ENCODE peak calls at places on chromosomes 2 and 18, in eight cellular contexts. F, E, H, V, D, K, T and Z are unnamed samples.

GRCh38 chr2:71070294-71071025 is 2.0 kb downstream of the NAGK start:
- DNase-seq in F (peak), K (no peak), H (no peak), T (no peak), V (peak), E (no peak), D (no peak), Z (no peak)

GRCh38 chr2:226761195-226761583 is 38.4 kb downstream of the IRS1 start:
- DNase-seq in T (no peak), H (no peak), K (no peak), V (no peak), D (no peak), E (no peak), F (no peak), Z (no peak)

GRCh38 chr2:40458271-40458794 is 6.4 kb upstream of the SLC8A1 start:
- DNase-seq in K (no peak), V (no peak), E (no peak), D (peak), H (no peak), T (no peak), F (no peak), Z (no peak)

GRCh38 chr2:37244017-37244416 is 12.6 kb downstream of the NDUFAF7 start:
- DNase-seq in E (no peak), D (no peak), F (peak), H (no peak), T (no peak), V (no peak), K (no peak), Z (no peak)

GRCh38 chr2:28430377-28430765 is 37.7 kb downstream of the FOSL2 start:
- DNase-seq in K (no peak), E (no peak), T (no peak), D (no peak), H (no peak), F (no peak), V (no peak), Z (no peak)

GRCh38 chr2:157182204-157182709 is 75.2 kb upstream of the GALNT5 start:
- DNase-seq in K (no peak), F (no peak), V (no peak), H (no peak), T (no peak), E (no peak), D (peak), Z (no peak)

GRCh38 chr2:64094663-64095382 is 49.4 kb downstream of the PELI1 start:
- DNase-seq in T (no peak), K (no peak), F (no peak), E (no peak), D (no peak), V (no peak), H (no peak), Z (no peak)

GRCh38 chr2:69013123-69013836 is at the start of gene ANTXR1:
- DNase-seq in F (no peak), D (peak), T (peak), K (peak), V (peak), E (peak), H (no peak), Z (peak)

GRCh38 chr2:217220228-217221013 is 360.6 kb upstream of the TNP1 start:
- DNase-seq in H (no peak), F (peak), V (peak), K (no peak), T (peak), D (no peak), E (no peak), Z (no peak)

GRCh38 chr2:177669625-177670330 is 277.2 kb downstream of the AGPS start:
- DNase-seq in E (no peak), D (no peak), T (no peak), V (no peak), H (no peak), F (no peak), K (no peak), Z (no peak)

GRCh38 chr18:23856466-23857175 is 157.9 kb upstream of the TTC39C start:
- DNase-seq in T (no peak), E (no peak), F (no peak), D (no peak), H (no peak), K (peak), V (no peak), Z (no peak)

GRCh38 chr2:69957970-69958369 is 3.5 kb downstream of the ASPRV1 start:
- DNase-seq in D (no peak), F (no peak), H (no peak), K (no peak), T (no peak), V (no peak), E (no peak), Z (no peak)

GRCh38 chr2:159098815-159099455 is 130.5 kb downstream of the TANC1 start:
- DNase-seq in E (no peak), F (peak), K (no peak), V (no peak), D (peak), T (no peak), H (no peak), Z (no peak)

GRCh38 chr2:25825238-25825637 is 53.0 kb downstream of the ASXL2 start:
- DNase-seq in F (peak), V (no peak), E (no peak), D (no peak), K (no peak), H (no peak), T (no peak), Z (no peak)

GRCh38 chr18:10140928-10141327 is 227.1 kb downstream of the VAPA start:
- DNase-seq in T (no peak), V (peak), D (peak), F (no peak), E (no peak), H (no peak), K (no peak), Z (peak)

GRCh38 chr2:239260546-239261327 is 140.1 kb downstream of the HDAC4 start:
- DNase-seq in E (peak), V (no peak), F (no peak), D (no peak), K (no peak), H (peak), T (no peak), Z (no peak)

GRCh38 chr2:190791347-190791982 is 89.2 kb upstream of the GLS start:
- DNase-seq in D (peak), T (peak), V (peak), E (no peak), K (peak), H (no peak), F (no peak), Z (peak)

GRCh38 chr2:104438481-104438880 is 415.4 kb upstream of the POU3F3 start:
- DNase-seq in T (no peak), K (no peak), F (no peak), V (no peak), E (no peak), H (no peak), D (no peak), Z (no peak)

GRCh38 chr2:104447831-104448434 is 406.0 kb upstream of the POU3F3 start:
- DNase-seq in F (no peak), K (no peak), T (no peak), V (no peak), D (no peak), H (no peak), E (no peak), Z (no peak)

GRCh38 chr2:104444392-104444791 is 409.5 kb upstream of the POU3F3 start:
- DNase-seq in K (no peak), F (no peak), T (no peak), E (no peak), V (no peak), D (peak), H (no peak), Z (no peak)

GRCh38 chr2:104444840-104445239 is 409.1 kb upstream of the POU3F3 start:
- DNase-seq in K (no peak), F (no peak), H (no peak), E (no peak), V (no peak), D (no peak), T (no peak), Z (no peak)

GRCh38 chr2:104443137-104443536 is 410.8 kb upstream of the POU3F3 start:
- DNase-seq in V (no peak), K (no peak), D (no peak), H (no peak), F (no peak), E (no peak), T (no peak), Z (no peak)
- TF ChIP-seq CTCF in V (no peak), K (no peak), D (no peak), H (no peak), F (no peak), E (no peak), T (no peak), Z (no peak)

DNA sequence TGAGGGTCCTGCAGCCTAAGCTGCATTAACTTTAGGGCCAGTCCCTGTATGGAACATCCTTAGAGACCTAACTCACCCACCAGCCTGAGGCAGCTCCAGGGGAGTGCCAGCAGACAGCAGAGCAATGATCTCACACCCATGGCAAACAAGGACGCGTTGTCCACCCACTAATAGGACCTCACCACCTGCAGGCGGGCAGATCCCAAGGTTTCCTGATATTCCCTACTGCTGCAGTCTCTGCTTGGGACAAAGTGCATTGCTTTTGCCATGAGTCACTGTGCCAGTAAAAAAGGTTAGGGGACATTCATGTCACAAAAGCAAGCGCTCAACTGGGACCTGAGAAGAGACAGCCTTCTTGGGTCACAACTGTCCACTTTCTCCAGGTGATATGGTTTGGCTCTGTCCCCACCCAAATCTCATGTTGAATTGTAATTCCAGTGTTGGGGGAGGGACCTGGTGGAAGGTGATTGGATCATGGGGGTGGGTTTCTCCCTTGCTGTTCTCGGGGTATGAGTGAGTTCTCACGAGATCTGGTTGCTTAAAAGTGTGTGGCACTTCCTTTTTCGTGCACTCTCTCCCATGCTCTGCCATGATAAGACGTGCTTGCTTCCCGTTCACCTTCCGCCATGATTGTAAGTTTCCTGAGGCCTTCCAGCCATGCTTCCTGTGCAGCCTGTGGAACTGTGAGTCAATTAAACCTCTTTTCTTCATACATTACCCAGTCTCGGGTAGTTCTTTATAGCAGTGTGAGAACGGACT is 160.2 kb downstream of the MIB1 start:
- DNase-seq in K (no peak), E (no peak), T (no peak), F (no peak), D (no peak), H (no peak), V (no peak), Z (no peak)
- H3K4me3 ChIP-seq in K (no peak), E (no peak), T (no peak), F (no peak), D (no peak), H (no peak), V (no peak), Z (no peak)

DNA sequence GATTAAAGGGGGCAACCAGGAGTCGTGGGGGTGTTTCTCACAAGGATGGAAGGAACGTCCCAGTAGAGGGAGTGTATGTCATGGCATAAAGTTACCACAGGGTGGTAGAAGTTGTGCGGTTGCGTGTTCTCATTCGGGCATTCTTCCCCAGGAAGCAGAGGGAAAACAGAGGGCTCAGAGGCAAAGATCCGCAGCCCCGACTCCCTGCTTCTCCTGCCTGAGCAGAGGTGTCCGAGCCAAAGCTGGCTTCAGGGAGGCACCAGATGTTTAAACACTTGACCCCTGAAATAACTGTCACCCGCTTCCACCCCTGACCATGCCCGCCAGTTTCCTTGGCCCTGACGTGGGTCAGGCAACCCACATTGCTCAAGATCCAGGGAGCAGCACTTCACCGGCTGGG is 83.7 kb downstream of the EN1 start:
- DNase-seq in H (no peak), D (peak), F (no peak), V (peak), E (no peak), T (no peak), K (no peak), Z (no peak)
- TF ChIP-seq CTCF in H (peak), D (peak), F (no peak), V (peak), E (no peak), T (no peak), K (peak), Z (no peak)

GRCh38 chr2:188158337-188159100 is 133.2 kb upstream of the GULP1 start:
- DNase-seq in D (no peak), F (no peak), K (no peak), V (peak), H (no peak), E (no peak), T (no peak), Z (no peak)

GRCh38 chr2:188159484-188159883 is 132.2 kb upstream of the GULP1 start:
- DNase-seq in E (no peak), T (no peak), H (no peak), V (no peak), D (no peak), F (no peak), K (no peak), Z (no peak)
- H3K4me3 ChIP-seq in E (no peak), T (no peak), H (no peak), V (no peak), D (no peak), F (no peak), K (no peak), Z (no peak)

GRCh38 chr18:80161781-80162417 is 52.8 kb downstream of the ADNP2 start:
- DNase-seq in V (no peak), E (peak), T (no peak), K (no peak), D (no peak), H (no peak), F (no peak), Z (no peak)

GRCh38 chr18:80159713-80160636 is 50.9 kb downstream of the ADNP2 start:
- DNase-seq in E (peak), K (no peak), T (no peak), D (no peak), F (peak), V (no peak), H (no peak), Z (no peak)

GRCh38 chr18:80158365-80158764 is 49.3 kb downstream of the ADNP2 start:
- DNase-seq in D (no peak), V (no peak), E (no peak), F (no peak), K (no peak), T (no peak), H (no peak), Z (no peak)

GRCh38 chr18:80154293-80154692 is 45.2 kb downstream of the ADNP2 start:
- DNase-seq in F (peak), K (no peak), D (no peak), V (no peak), E (no peak), H (no peak), T (no peak), Z (no peak)

DNA sequence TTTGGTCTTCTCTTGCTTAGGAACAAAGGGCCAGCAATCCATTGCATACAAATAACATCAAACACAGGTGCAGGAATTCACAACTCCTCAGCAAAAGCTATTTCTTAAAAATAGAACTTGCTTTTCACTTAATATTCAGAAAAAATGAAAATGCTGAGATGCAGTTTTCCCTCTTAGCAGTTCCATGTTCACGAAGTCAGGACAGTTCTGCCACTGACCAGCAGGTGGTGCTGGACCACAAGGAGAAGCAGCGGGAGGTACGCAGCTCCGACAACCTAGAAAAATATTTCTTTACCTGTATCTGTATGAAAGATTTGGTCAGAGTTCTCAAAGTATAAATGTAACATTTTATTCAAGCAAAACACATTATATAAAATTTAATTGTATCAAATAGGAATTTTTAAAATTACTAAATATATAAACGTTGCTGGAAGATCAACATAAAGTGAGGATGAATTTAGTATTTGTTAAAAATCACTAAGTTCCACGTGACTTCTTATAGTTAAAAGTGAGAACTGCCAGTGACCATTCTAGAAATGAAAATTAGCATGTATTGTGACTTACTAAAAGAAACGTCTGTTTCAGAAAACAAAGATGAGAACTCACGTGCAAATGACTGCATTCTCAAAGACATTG is 48.8 kb downstream of the ADNP2 start:
- DNase-seq in V (peak), T (peak), D (peak), H (peak), F (peak), E (no peak), K (peak), Z (no peak)
- TF ChIP-seq CTCF in V (peak), T (peak), D (peak), H (peak), F (peak), E (peak), K (peak), Z (peak)